ENCODE peak calls at places on chromosomes 11 and 22, in eight cellular contexts. R is GM04503; G is posterior cingulate gyrus; N is LHCN-M2; F is CD8-positive, alpha-beta memory T cell; K is stimulated activated CD4-positive, alpha-beta T cell treated with anti-CD3 and anti-CD28 coated beads, TNF-alpha, amount 100 ng/mL, for 4 hours; T is MV-4-11; Y is NCI-H2171 treated with DMSO at 0.1 percent for 48 hours. C is an unnamed sample.

GRCh38 chr11:125890447-125891100 is 3.1 kb downstream of the HYLS1 start:
- DNase-seq in R (no peak), G (no peak), N (no peak), F (no peak), K (no peak), T (no peak), Y (no peak), C (no peak)

GRCh38 chr11:11857769-11858168 is 16.0 kb downstream of the USP47 start:
- DNase-seq in R (no peak), G (no peak), N (no peak), F (peak), K (no peak), T (no peak), Y (no peak), C (no peak)

GRCh38 chr11:110525883-110526282 is 96.1 kb downstream of the FDX1 start:
- DNase-seq in R (peak), G (no peak), N (peak), F (no peak), K (no peak), T (no peak), Y (no peak), C (peak)

GRCh38 chr11:2688381-2689231 is 11.2 kb downstream of the KCNQ1OT1 start:
- DNase-seq in R (no peak), G (peak), N (no peak), F (no peak), K (no peak), T (no peak), Y (no peak), C (no peak)

GRCh38 chr11:123429336-123429735 is 733 bp upstream of the GRAMD1B start:
- DNase-seq in R (peak), G (no peak), N (peak), F (no peak), K (no peak), T (no peak), Y (no peak), C (no peak)

GRCh38 chr11:20238712-20239111 is 78.4 kb upstream of the DBX1 start:
- DNase-seq in R (no peak), G (no peak), N (no peak), F (no peak), K (no peak), T (no peak), Y (no peak), C (peak)

GRCh38 chr22:45469573-45470383 is 32.9 kb upstream of the FBLN1 start:
- DNase-seq in R (peak), G (peak), N (peak), F (no peak), K (no peak), T (no peak), Y (peak), C (peak)

GRCh38 chr11:114921697-114922096 is 243.4 kb downstream of the NXPE2 start:
- DNase-seq in R (no peak), G (no peak), N (no peak), F (no peak), K (no peak), T (no peak), Y (no peak), C (no peak)

GRCh38 chr11:120523196-120523595 is 11.6 kb downstream of the GRIK4 start:
- DNase-seq in R (no peak), G (peak), N (no peak), F (no peak), K (no peak), T (no peak), Y (no peak), C (peak)

GRCh38 chr11:85123752-85124231 is 503.4 kb downstream of the DLG2 start:
- DNase-seq in R (no peak), G (no peak), N (no peak), F (no peak), K (no peak), T (peak), Y (no peak), C (no peak)

GRCh38 chr11:68838572-68838964 is 3.1 kb downstream of the CPT1A start:
- DNase-seq in R (no peak), G (no peak), N (no peak), F (no peak), K (no peak), T (no peak), Y (no peak), C (no peak)

GRCh38 chr11:27317751-27318150 is 45.3 kb downstream of the CCDC34 start:
- DNase-seq in R (no peak), G (no peak), N (peak), F (no peak), K (no peak), T (no peak), Y (no peak), C (no peak)

GRCh38 chr11:17384002-17384511 is 4.4 kb downstream of the KCNJ11 start:
- DNase-seq in R (no peak), G (peak), N (peak), F (peak), K (peak), T (peak), Y (peak), C (peak)

GRCh38 chr11:19632435-19632834 is 80.2 kb upstream of the NAV2 start:
- DNase-seq in R (peak), G (no peak), N (peak), F (no peak), K (no peak), T (no peak), Y (no peak), C (no peak)

GRCh38 chr22:24423519-24424000 is 3.8 kb upstream of the ADORA2A start:
- DNase-seq in R (no peak), G (no peak), N (no peak), F (peak), K (no peak), T (no peak), Y (no peak), C (peak)

GRCh38 chr22:43345356-43345755 is 2.2 kb upstream of the SCUBE1 start:
- DNase-seq in R (no peak), G (peak), N (no peak), F (no peak), K (no peak), T (no peak), Y (no peak), C (no peak)

GRCh38 chr11:8219257-8220021 is 44.2 kb downstream of the LMO1 start:
- DNase-seq in R (no peak), G (no peak), N (peak), F (no peak), K (no peak), T (peak), Y (peak), C (peak)

GRCh38 chr11:65129649-65130441 is 4.5 kb downstream of the SYVN1 start:
- DNase-seq in R (no peak), G (peak), N (no peak), F (no peak), K (no peak), T (no peak), Y (no peak), C (no peak)

GRCh38 chr11:94959179-94959578 is 14.2 kb downstream of the CWC15 start:
- DNase-seq in R (no peak), G (no peak), N (no peak), F (no peak), K (no peak), T (no peak), Y (no peak), C (no peak)